ENCODE peak calls at places on chromosomes 16 and 17, in four cellular contexts. One of them, this sample, is unnamed.

GRCh38 chr17:43778337-43779144 is at the start of gene DUSP3:
- DNase-seq in WTC11: peak; percentile 96
- DNase-seq in PC-9: peak; percentile 94
- DNase-seq in HS-5: peak; percentile 60
- DNase-seq in this sample: peak; percentile 61

GRCh38 chr17:80866050-80866793 is 125.4 kb upstream of the CHMP6 start:
- DNase-seq in WTC11: peak; percentile 77
- DNase-seq in PC-9: peak; percentile 49
- DNase-seq in HS-5: no peak
- DNase-seq in this sample: no peak

GRCh38 chr16:84806256-84806889 is 13.4 kb upstream of the CRISPLD2 start:
- DNase-seq in WTC11: no peak
- DNase-seq in PC-9: peak; percentile 76
- DNase-seq in HS-5: no peak
- DNase-seq in this sample: peak; percentile 75

GRCh38 chr17:81885869-81886548 is 5.4 kb downstream of the ALYREF start:
- DNase-seq in WTC11: no peak
- DNase-seq in PC-9: peak; percentile 93
- DNase-seq in HS-5: no peak
- DNase-seq in this sample: no peak

GRCh38 chr16:31400191-31400590 is 7.1 kb downstream of the ITGAD start:
- DNase-seq in WTC11: no peak
- DNase-seq in PC-9: no peak
- DNase-seq in HS-5: no peak
- DNase-seq in this sample: no peak

GRCh38 chr17:76840884-76841775 is 27.1 kb upstream of the MGAT5B start:
- DNase-seq in WTC11: no peak
- DNase-seq in PC-9: no peak
- DNase-seq in HS-5: no peak
- DNase-seq in this sample: no peak

GRCh38 chr16:787261-787966 is 767 bp downstream of the RPUSD1 start:
- DNase-seq in WTC11: no peak
- DNase-seq in PC-9: no peak
- DNase-seq in HS-5: no peak
- DNase-seq in this sample: no peak

GRCh38 chr17:61247438-61247837 is 152.2 kb upstream of the TBX2 start:
- DNase-seq in WTC11: no peak
- DNase-seq in PC-9: no peak
- DNase-seq in HS-5: no peak
- DNase-seq in this sample: peak; percentile 60

GRCh38 chr16:22641030-22641671 is 130.5 kb downstream of the NPIPB5 start:
- DNase-seq in WTC11: peak; percentile 19
- DNase-seq in PC-9: peak; percentile 22
- DNase-seq in HS-5: no peak
- DNase-seq in this sample: no peak

This sample was measured in non-pigmented ciliary epithelial cell.